ENCODE peak calls at places on chromosomes 1 and 21, in seven cellular contexts. One of them, this sample, is unnamed.

GRCh38 chr1:94989398-94989797 is 62.5 kb upstream of the CNN3 start:
- DNase-seq in K562: no peak
- DNase-seq in HT-29: no peak
- DNase-seq in activated T-cell treated with anti-CD3 and anti-CD28 coated beads for 4 hours: no peak
- DNase-seq in memory B cell: no peak
- DNase-seq in COLO829: no peak
- DNase-seq in NCI-H748 treated with DMSO at 0.1 percent for 48 hours: no peak
- DNase-seq in this sample: no peak

GRCh38 chr1:228978486-228979324 is 243.4 kb downstream of the RHOU start:
- DNase-seq in NCI-H748 treated with DMSO at 0.1 percent for 48 hours: no peak
- DNase-seq in COLO829: no peak
- DNase-seq in HT-29: no peak
- DNase-seq in activated T-cell treated with anti-CD3 and anti-CD28 coated beads for 4 hours: no peak
- DNase-seq in memory B cell: no peak
- DNase-seq in K562: no peak
- DNase-seq in this sample: no peak

GRCh38 chr1:43269627-43270375 is at the start of gene TMEM125:
- DNase-seq in K562: no peak
- DNase-seq in activated T-cell treated with anti-CD3 and anti-CD28 coated beads for 4 hours: no peak
- DNase-seq in NCI-H748 treated with DMSO at 0.1 percent for 48 hours: no peak
- DNase-seq in memory B cell: no peak
- DNase-seq in COLO829: no peak
- DNase-seq in HT-29: peak; percentile 23
- DNase-seq in this sample: no peak

GRCh38 chr1:101236546-101237228 is at the start of gene S1PR1:
- DNase-seq in K562: peak; percentile 18
- DNase-seq in memory B cell: peak; percentile 26
- DNase-seq in NCI-H748 treated with DMSO at 0.1 percent for 48 hours: peak; percentile 44
- DNase-seq in HT-29: no peak
- DNase-seq in activated T-cell treated with anti-CD3 and anti-CD28 coated beads for 4 hours: peak; percentile 46
- DNase-seq in COLO829: no peak
- DNase-seq in this sample: no peak

GRCh38 chr1:107787299-107787698 is 177.7 kb downstream of the VAV3 start:
- DNase-seq in NCI-H748 treated with DMSO at 0.1 percent for 48 hours: peak; percentile 23
- DNase-seq in HT-29: no peak
- DNase-seq in memory B cell: no peak
- DNase-seq in COLO829: no peak
- DNase-seq in K562: no peak
- DNase-seq in activated T-cell treated with anti-CD3 and anti-CD28 coated beads for 4 hours: no peak
- DNase-seq in this sample: no peak

GRCh38 chr1:20485527-20486456 is at the start of gene CAMK2N1:
- DNase-seq in memory B cell: peak; percentile 31
- DNase-seq in activated T-cell treated with anti-CD3 and anti-CD28 coated beads for 4 hours: peak; percentile 46
- DNase-seq in K562: peak; percentile 88
- DNase-seq in COLO829: no peak
- DNase-seq in HT-29: peak; percentile 69
- DNase-seq in NCI-H748 treated with DMSO at 0.1 percent for 48 hours: peak; percentile 4
- DNase-seq in this sample: no peak

GRCh38 chr1:203491664-203492485 is 2.1 kb upstream of the OPTC start:
- DNase-seq in memory B cell: no peak
- DNase-seq in K562: no peak
- DNase-seq in NCI-H748 treated with DMSO at 0.1 percent for 48 hours: no peak
- DNase-seq in activated T-cell treated with anti-CD3 and anti-CD28 coated beads for 4 hours: no peak
- DNase-seq in COLO829: no peak
- DNase-seq in HT-29: no peak
- DNase-seq in this sample: no peak

GRCh38 chr1:196459383-196459782 is 148.9 kb downstream of the KCNT2 start:
- DNase-seq in memory B cell: no peak
- DNase-seq in COLO829: no peak
- DNase-seq in NCI-H748 treated with DMSO at 0.1 percent for 48 hours: no peak
- DNase-seq in K562: no peak
- DNase-seq in HT-29: no peak
- DNase-seq in activated T-cell treated with anti-CD3 and anti-CD28 coated beads for 4 hours: no peak
- DNase-seq in this sample: no peak

GRCh38 chr1:6131561-6131960 is 48.6 kb downstream of the CHD5 start:
- DNase-seq in activated T-cell treated with anti-CD3 and anti-CD28 coated beads for 4 hours: no peak
- DNase-seq in COLO829: no peak
- DNase-seq in memory B cell: no peak
- DNase-seq in K562: no peak
- DNase-seq in NCI-H748 treated with DMSO at 0.1 percent for 48 hours: no peak
- DNase-seq in HT-29: no peak
- DNase-seq in this sample: no peak

GRCh38 chr1:41698916-41699860 is 214.7 kb upstream of the EDN2 start:
- DNase-seq in NCI-H748 treated with DMSO at 0.1 percent for 48 hours: no peak
- DNase-seq in HT-29: no peak
- DNase-seq in COLO829: no peak
- DNase-seq in K562: no peak
- DNase-seq in memory B cell: peak; percentile 32
- DNase-seq in activated T-cell treated with anti-CD3 and anti-CD28 coated beads for 4 hours: no peak
- DNase-seq in this sample: no peak

GRCh38 chr1:213669964-213670691 is 317.6 kb upstream of the PROX1 start:
- DNase-seq in memory B cell: no peak
- DNase-seq in activated T-cell treated with anti-CD3 and anti-CD28 coated beads for 4 hours: no peak
- DNase-seq in K562: no peak
- DNase-seq in NCI-H748 treated with DMSO at 0.1 percent for 48 hours: peak; percentile 73
- DNase-seq in COLO829: no peak
- DNase-seq in HT-29: peak; percentile 19
- DNase-seq in this sample: no peak

GRCh38 chr1:212270564-212270963 is 14.6 kb upstream of the PPP2R5A start:
- DNase-seq in activated T-cell treated with anti-CD3 and anti-CD28 coated beads for 4 hours: no peak
- DNase-seq in COLO829: no peak
- DNase-seq in NCI-H748 treated with DMSO at 0.1 percent for 48 hours: no peak
- DNase-seq in HT-29: no peak
- DNase-seq in memory B cell: no peak
- DNase-seq in K562: no peak
- DNase-seq in this sample: no peak

GRCh38 chr1:210372931-210373627 is 44.4 kb downstream of the HHAT start:
- DNase-seq in NCI-H748 treated with DMSO at 0.1 percent for 48 hours: no peak
- DNase-seq in HT-29: no peak
- DNase-seq in COLO829: no peak
- DNase-seq in activated T-cell treated with anti-CD3 and anti-CD28 coated beads for 4 hours: no peak
- DNase-seq in K562: no peak
- DNase-seq in memory B cell: no peak
- DNase-seq in this sample: no peak

GRCh38 chr1:214146523-214146922 is 134.4 kb upstream of the SMYD2 start:
- DNase-seq in memory B cell: no peak
- DNase-seq in NCI-H748 treated with DMSO at 0.1 percent for 48 hours: no peak
- DNase-seq in K562: no peak
- DNase-seq in activated T-cell treated with anti-CD3 and anti-CD28 coated beads for 4 hours: no peak
- DNase-seq in HT-29: peak; percentile 9
- DNase-seq in COLO829: no peak
- DNase-seq in this sample: no peak

GRCh38 chr1:212595787-212596714 is 12.5 kb upstream of the ATF3 start:
- DNase-seq in K562: peak; percentile 73
- DNase-seq in activated T-cell treated with anti-CD3 and anti-CD28 coated beads for 4 hours: peak; percentile 27
- DNase-seq in COLO829: peak; percentile 95
- DNase-seq in HT-29: peak; percentile 87
- DNase-seq in NCI-H748 treated with DMSO at 0.1 percent for 48 hours: no peak
- DNase-seq in memory B cell: peak; percentile 25
- DNase-seq in this sample: no peak

GRCh38 chr1:215891673-215892072 is 324.6 kb downstream of the KCTD3 start:
- DNase-seq in HT-29: no peak
- DNase-seq in NCI-H748 treated with DMSO at 0.1 percent for 48 hours: peak; percentile 5
- DNase-seq in activated T-cell treated with anti-CD3 and anti-CD28 coated beads for 4 hours: no peak
- DNase-seq in memory B cell: no peak
- DNase-seq in COLO829: peak; percentile 10
- DNase-seq in K562: no peak
- DNase-seq in this sample: no peak

GRCh38 chr1:31683997-31684396 is 19.8 kb downstream of the COL16A1 start:
- DNase-seq in NCI-H748 treated with DMSO at 0.1 percent for 48 hours: no peak
- DNase-seq in HT-29: no peak
- DNase-seq in COLO829: no peak
- DNase-seq in memory B cell: no peak
- DNase-seq in K562: peak; percentile 67
- DNase-seq in activated T-cell treated with anti-CD3 and anti-CD28 coated beads for 4 hours: no peak
- DNase-seq in this sample: peak; percentile 16

GRCh38 chr1:84619383-84620093 is 45.3 kb upstream of the CTBS start:
- DNase-seq in COLO829: peak; percentile 83
- DNase-seq in activated T-cell treated with anti-CD3 and anti-CD28 coated beads for 4 hours: peak; percentile 24
- DNase-seq in NCI-H748 treated with DMSO at 0.1 percent for 48 hours: peak; percentile 41
- DNase-seq in K562: no peak
- DNase-seq in memory B cell: no peak
- DNase-seq in HT-29: peak; percentile 64
- DNase-seq in this sample: no peak

GRCh38 chr1:66124670-66125069 is 332.0 kb downstream of the PDE4B start:
- DNase-seq in HT-29: no peak
- DNase-seq in activated T-cell treated with anti-CD3 and anti-CD28 coated beads for 4 hours: no peak
- DNase-seq in K562: no peak
- DNase-seq in memory B cell: no peak
- DNase-seq in COLO829: no peak
- DNase-seq in NCI-H748 treated with DMSO at 0.1 percent for 48 hours: no peak
- DNase-seq in this sample: no peak

GRCh38 chr21:38798481-38798882 is 7.2 kb upstream of the ETS2 start:
- DNase-seq in activated T-cell treated with anti-CD3 and anti-CD28 coated beads for 4 hours: no peak
- DNase-seq in K562: peak; percentile 81
- DNase-seq in HT-29: peak; percentile 75
- DNase-seq in NCI-H748 treated with DMSO at 0.1 percent for 48 hours: no peak
- DNase-seq in memory B cell: no peak
- DNase-seq in COLO829: no peak
- DNase-seq in this sample: no peak

GRCh38 chr1:217524787-217525520 is 105.9 kb downstream of the GPATCH2 start:
- DNase-seq in K562: no peak
- DNase-seq in HT-29: no peak
- DNase-seq in activated T-cell treated with anti-CD3 and anti-CD28 coated beads for 4 hours: no peak
- DNase-seq in COLO829: no peak
- DNase-seq in NCI-H748 treated with DMSO at 0.1 percent for 48 hours: no peak
- DNase-seq in memory B cell: no peak
- DNase-seq in this sample: no peak

GRCh38 chr21:25369524-25370300 is 237.6 kb downstream of the MRPL39 start:
- DNase-seq in NCI-H748 treated with DMSO at 0.1 percent for 48 hours: no peak
- DNase-seq in HT-29: no peak
- DNase-seq in K562: no peak
- DNase-seq in COLO829: no peak
- DNase-seq in activated T-cell treated with anti-CD3 and anti-CD28 coated beads for 4 hours: no peak
- DNase-seq in memory B cell: no peak
- DNase-seq in this sample: no peak